ENCODE peak calls at places on chromosomes 3 and 15, in six cellular contexts. B is suprapubic skin, P is transverse colon, W is stomach, D is K562, C is H1. S is an unnamed sample.

GRCh38 chr3:56616479-56617006 is 59.6 kb downstream of the CCDC66 start:
- DNase-seq in W (no peak), B (no peak), D (no peak), P (no peak), C (no peak), S (no peak)

GRCh38 chr3:53754325-53754724 is 91.9 kb downstream of the CHDH start:
- DNase-seq in C (no peak), D (no peak), B (no peak), W (no peak), P (no peak), S (no peak)

GRCh38 chr15:100353469-100353868 is 11.7 kb upstream of the ADAMTS17 start:
- DNase-seq in W (no peak), B (no peak), C (no peak), D (no peak), P (no peak), S (no peak)

GRCh38 chr3:183631715-183632114 is 3.7 kb upstream of the KLHL24 start:
- DNase-seq in D (no peak), B (no peak), C (no peak), W (no peak), P (no peak), S (no peak)

GRCh38 chr3:49161808-49162530 is 4.2 kb downstream of the CCDC71 start:
- DNase-seq in C (no peak), B (no peak), W (no peak), P (no peak), D (no peak), S (no peak)

GRCh38 chr3:23421811-23422510 is 218.8 kb downstream of the UBE2E2 start:
- DNase-seq in C (no peak), B (no peak), W (no peak), P (no peak), D (no peak), S (no peak)

GRCh38 chr15:58473720-58474119 is 41.9 kb downstream of the LIPC start:
- DNase-seq in P (no peak), W (no peak), B (no peak), C (no peak), D (no peak), S (no peak)

GRCh38 chr3:151918253-151919029 is 45.0 kb downstream of the SUCNR1 start:
- DNase-seq in B (no peak), D (peak), W (no peak), P (no peak), C (no peak), S (no peak)

GRCh38 chr3:168730073-168730472 is 634.3 kb upstream of the GOLIM4 start:
- DNase-seq in D (no peak), P (no peak), B (no peak), W (no peak), C (no peak), S (no peak)

GRCh38 chr3:19765954-19766353 is 168.1 kb downstream of the EFHB start:
- DNase-seq in B (no peak), C (no peak), P (no peak), D (no peak), W (no peak), S (no peak)

GRCh38 chr3:142958707-142959106 is 4.8 kb downstream of the PAQR9 start:
- DNase-seq in P (no peak), D (peak), W (no peak), B (no peak), C (no peak), S (no peak)

GRCh38 chr15:57562220-57562769 is 29.4 kb upstream of the MYZAP start:
- DNase-seq in P (no peak), B (peak), D (no peak), W (no peak), C (no peak), S (no peak)

GRCh38 chr3:182139627-182140357 is 428.1 kb downstream of the SOX2 start:
- DNase-seq in C (peak), W (no peak), D (no peak), P (no peak), B (no peak), S (no peak)

GRCh38 chr3:180947761-180948390 is 35.4 kb downstream of the FXR1 start:
- DNase-seq in W (no peak), P (no peak), D (no peak), C (no peak), B (no peak), S (no peak)

GRCh38 chr15:48555244-48555804 is 90.2 kb downstream of the FBN1 start:
- DNase-seq in P (no peak), C (no peak), D (peak), B (no peak), W (no peak), S (no peak)

GRCh38 chr3:148758303-148758884 is 60.7 kb downstream of the AGTR1 start:
- DNase-seq in C (no peak), W (no peak), B (no peak), P (no peak), D (no peak), S (no peak)

GRCh38 chr3:148759425-148759824 is 61.7 kb downstream of the AGTR1 start:
- DNase-seq in W (no peak), C (no peak), B (no peak), D (no peak), P (no peak), S (no peak)

DNA sequence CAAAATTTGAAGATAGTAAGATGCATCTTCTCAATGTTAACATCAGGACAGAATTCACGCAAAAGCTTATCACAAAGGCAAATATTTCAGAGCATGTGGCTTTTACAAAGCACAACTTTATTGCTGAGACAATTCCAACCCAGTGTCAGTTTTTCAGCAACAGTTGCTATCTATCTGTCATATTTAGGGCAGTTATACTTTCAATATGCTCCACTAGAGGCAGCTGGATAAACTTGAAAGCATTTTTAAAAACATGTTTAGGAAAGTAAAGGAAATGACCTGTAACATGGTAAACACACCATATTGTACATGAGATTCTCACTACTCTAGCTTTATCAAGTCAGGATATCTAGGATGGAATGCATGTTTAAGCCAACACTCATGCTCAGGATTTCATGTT is 63.7 kb upstream of the CPB1 start:
- DNase-seq in P (no peak), D (no peak), B (no peak), W (no peak), C (no peak), S (no peak)
- TF ChIP-seq EP300 in P (no peak), D (no peak), B (no peak), W (no peak), C (no peak), S (no peak)

DNA sequence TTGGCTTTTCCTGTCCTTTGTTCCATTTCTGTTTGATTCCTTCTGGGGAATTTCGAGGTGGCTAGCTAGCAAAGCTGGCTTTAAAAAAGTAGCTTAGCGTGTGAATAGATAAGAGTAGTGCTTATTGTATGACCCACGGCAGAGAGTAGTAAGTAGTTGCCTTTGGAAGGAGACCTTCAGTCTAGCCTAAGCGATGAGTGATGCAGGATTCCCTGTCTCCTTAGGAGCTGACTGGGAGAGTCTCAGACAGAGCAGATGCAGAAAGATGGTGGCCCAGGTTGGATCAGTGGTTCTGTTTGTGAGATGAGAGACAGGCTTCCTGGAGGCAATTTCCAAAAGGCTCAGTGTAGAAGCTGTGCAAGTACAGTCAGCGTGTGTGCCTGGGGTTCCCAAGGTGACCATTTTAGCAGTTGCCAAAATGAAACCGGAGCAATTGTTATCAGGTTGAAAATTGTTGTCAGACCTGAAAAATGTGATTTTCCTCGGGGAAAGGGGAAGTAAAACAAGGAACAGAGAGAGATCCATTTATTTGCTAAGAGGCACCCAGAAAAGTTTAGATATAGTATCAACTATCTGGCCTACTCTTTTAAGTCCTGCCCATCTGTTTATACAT is 681 bp upstream of the IL5RA start:
- DNase-seq in W (no peak), B (no peak), P (no peak), D (no peak), C (no peak), S (no peak)
- TF ChIP-seq POLR2AphosphoS5 in W (no peak), B (no peak), P (no peak), D (no peak), C (no peak), S (no peak)

GRCh38 chr3:129563332-129563731 is 20.4 kb downstream of the H1-8 start:
- DNase-seq in D (no peak), C (no peak), B (no peak), W (no peak), P (no peak), S (no peak)
- TF ChIP-seq POLR2A in D (no peak), C (no peak), B (no peak), W (no peak), P (no peak), S (no peak)

GRCh38 chr3:192897005-192897404 is 20.7 kb downstream of the MB21D2 start:
- DNase-seq in W (no peak), P (no peak), B (no peak), D (no peak), C (no peak), S (no peak)
- TF ChIP-seq EP300 in W (no peak), P (no peak), B (no peak), D (no peak), C (no peak), S (no peak)

GRCh38 chr3:27633224-27633545 is 88.9 kb downstream of the EOMES start:
- DNase-seq in D (no peak), B (no peak), C (no peak), W (no peak), P (no peak), S (no peak)
- TF ChIP-seq POLR2AphosphoS5 in D (no peak), B (no peak), C (no peak), W (no peak), P (no peak), S (no peak)